ENCODE peak calls at places on chromosome 1, in four cellular contexts. One of them, this sample, is unnamed.

GRCh38 chr1:56715161-56715560 is 70.0 kb downstream of the PRKAA2 start:
- DNase-seq in OCI-LY7: no peak
- DNase-seq in GM23248: peak; percentile 56
- DNase-seq in H9: no peak
- DNase-seq in this sample: peak; percentile 62

GRCh38 chr1:1033731-1034437 is 14.0 kb downstream of the AGRN start:
- DNase-seq in OCI-LY7: no peak
- DNase-seq in GM23248: no peak
- DNase-seq in H9: no peak
- DNase-seq in this sample: no peak

GRCh38 chr1:53365405-53366063 is 37.7 kb upstream of the LRP8 start:
- DNase-seq in OCI-LY7: no peak
- DNase-seq in GM23248: no peak
- DNase-seq in H9: peak; percentile 8
- DNase-seq in this sample: no peak

GRCh38 chr1:160007577-160008200 is 24.1 kb downstream of the PIGM start:
- DNase-seq in OCI-LY7: peak; percentile 51
- DNase-seq in GM23248: peak; percentile 30
- DNase-seq in H9: no peak
- DNase-seq in this sample: no peak

GRCh38 chr1:15849775-15850449 is 2.4 kb downstream of the SPEN start:
- DNase-seq in OCI-LY7: peak; percentile 45
- DNase-seq in GM23248: peak; percentile 84
- DNase-seq in H9: peak; percentile 69
- DNase-seq in this sample: peak; percentile 60

GRCh38 chr1:66300986-66301451 is 232.9 kb upstream of the SGIP1 start:
- DNase-seq in OCI-LY7: no peak
- DNase-seq in GM23248: peak; percentile 78
- DNase-seq in H9: no peak
- DNase-seq in this sample: no peak

GRCh38 chr1:32701951-32702598 is 495 bp downstream of the SYNC start:
- DNase-seq in OCI-LY7: no peak
- DNase-seq in GM23248: peak; percentile 66
- DNase-seq in H9: no peak
- DNase-seq in this sample: peak; percentile 33

GRCh38 chr1:33099290-33100118 is 18.6 kb downstream of the AZIN2 start:
- DNase-seq in OCI-LY7: peak; percentile 20
- DNase-seq in GM23248: peak; percentile 100
- DNase-seq in H9: peak; percentile 85
- DNase-seq in this sample: peak; percentile 100

GRCh38 chr1:17422461-17422860 is 17.0 kb downstream of the RCC2 start:
- DNase-seq in OCI-LY7: no peak
- DNase-seq in GM23248: no peak
- DNase-seq in H9: no peak
- DNase-seq in this sample: no peak

GRCh38 chr1:2788506-2789163 is 12.9 kb downstream of the TTC34 start:
- DNase-seq in OCI-LY7: no peak
- DNase-seq in GM23248: no peak
- DNase-seq in H9: no peak
- DNase-seq in this sample: no peak

GRCh38 chr1:181255270-181255929 is 166.9 kb downstream of the IER5 start:
- DNase-seq in OCI-LY7: no peak
- DNase-seq in GM23248: peak; percentile 98
- DNase-seq in H9: no peak
- DNase-seq in this sample: peak; percentile 98

GRCh38 chr1:25683731-25684130 is 67.1 kb downstream of the MAN1C1 start:
- DNase-seq in OCI-LY7: no peak
- DNase-seq in GM23248: peak; percentile 56
- DNase-seq in H9: no peak
- DNase-seq in this sample: peak; percentile 80

GRCh38 chr1:183043254-183043653 is 20.0 kb downstream of the LAMC1 start:
- DNase-seq in OCI-LY7: no peak
- DNase-seq in GM23248: no peak
- DNase-seq in H9: no peak
- DNase-seq in this sample: no peak
- H4K20me1 ChIP-seq in OCI-LY7: no peaks in the 10 kb centered on the region
- H4K20me1 ChIP-seq in GM23248: peaks cover 25% of the 10 kb centered on the region
- H4K20me1 ChIP-seq in H9: no peaks in the 10 kb centered on the region
- H4K20me1 ChIP-seq in this sample: peaks cover 18% of the 10 kb centered on the region

DNA sequence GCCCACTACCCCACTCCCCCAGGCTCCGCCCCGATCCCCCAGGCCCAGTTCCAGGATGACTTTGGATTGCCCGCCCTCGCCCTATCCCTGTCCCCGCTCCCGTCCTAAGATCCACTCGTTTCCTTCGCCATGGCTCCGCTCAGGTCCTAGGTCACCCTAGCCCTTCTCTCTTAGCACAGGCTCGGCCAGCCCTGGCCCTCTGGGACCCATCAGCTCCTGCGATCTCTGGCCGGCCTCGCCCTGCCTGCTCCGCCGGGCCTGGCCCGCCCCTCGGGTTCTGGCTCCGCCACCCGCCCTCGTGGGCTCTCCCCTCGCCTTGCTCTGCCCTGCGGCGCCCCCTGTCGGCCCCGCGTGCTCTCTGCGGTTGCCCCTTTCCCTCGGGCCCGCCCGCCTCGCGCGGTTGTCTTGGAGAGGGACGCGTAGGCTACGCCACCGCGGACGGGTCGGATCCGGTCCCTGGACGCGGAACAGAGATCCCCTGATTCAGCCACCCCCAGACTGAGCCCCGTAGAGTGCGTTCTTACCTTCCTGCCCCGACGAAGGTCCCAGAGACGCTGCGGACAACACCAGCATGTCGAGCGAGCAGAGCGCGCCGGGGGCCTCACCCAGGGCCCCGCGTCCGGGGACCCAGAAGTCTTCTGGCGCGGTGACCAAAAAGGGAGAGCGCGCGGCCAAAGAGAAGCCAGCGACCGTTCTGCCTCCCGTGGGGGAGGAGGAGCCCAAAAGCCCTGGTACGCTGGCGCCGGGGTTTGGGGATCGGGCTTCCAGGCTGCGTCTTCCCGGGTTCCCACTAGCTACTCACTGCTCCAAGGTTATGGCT is at the start of gene LRRC71:
- DNase-seq in OCI-LY7: no peak
- DNase-seq in GM23248: peak; percentile 93
- DNase-seq in H9: peak; percentile 87
- DNase-seq in this sample: peak; percentile 33
- H2AFZ ChIP-seq in OCI-LY7: no peak within 1 kb of the TSS
- H2AFZ ChIP-seq in GM23248: peak within 1 kb of the TSS; percentile 91
- H2AFZ ChIP-seq in H9: no peak within 1 kb of the TSS
- H2AFZ ChIP-seq in this sample: peak within 1 kb of the TSS; percentile 90

GRCh38 chr1:64913361-64914015 is 52.9 kb downstream of the JAK1 start:
- DNase-seq in OCI-LY7: no peak
- DNase-seq in GM23248: no peak
- DNase-seq in H9: no peak
- DNase-seq in this sample: no peak
- H4K20me1 ChIP-seq in OCI-LY7: peaks cover 42% of the 10 kb centered on the region
- H4K20me1 ChIP-seq in GM23248: no peaks in the 10 kb centered on the region
- H4K20me1 ChIP-seq in H9: no peaks in the 10 kb centered on the region
- H4K20me1 ChIP-seq in this sample: peaks cover 7% of the 10 kb centered on the region

GRCh38 chr1:200510228-200510623 is 100.4 kb upstream of the ZNF281 start:
- DNase-seq in OCI-LY7: peak; percentile 82
- DNase-seq in GM23248: peak; percentile 83
- DNase-seq in H9: peak; percentile 76
- DNase-seq in this sample: peak; percentile 49
- H2AFZ ChIP-seq in OCI-LY7: no peak overlapping the region
- H2AFZ ChIP-seq in GM23248: no peak overlapping the region
- H2AFZ ChIP-seq in H9: no peak overlapping the region
- H2AFZ ChIP-seq in this sample: no peak overlapping the region

GRCh38 chr1:230231739-230232075 is 164.7 kb downstream of the GALNT2 start:
- DNase-seq in OCI-LY7: no peak
- DNase-seq in GM23248: no peak
- DNase-seq in H9: no peak
- DNase-seq in this sample: peak; percentile 60

GRCh38 chr1:230230948-230231738 is 164.1 kb downstream of the GALNT2 start:
- DNase-seq in OCI-LY7: no peak
- DNase-seq in GM23248: no peak
- DNase-seq in H9: no peak
- DNase-seq in this sample: no peak

GRCh38 chr1:230232352-230232751 is 165.3 kb downstream of the GALNT2 start:
- DNase-seq in OCI-LY7: no peak
- DNase-seq in GM23248: no peak
- DNase-seq in H9: no peak
- DNase-seq in this sample: no peak

GRCh38 chr1:230228234-230228897 is 161.3 kb downstream of the GALNT2 start:
- DNase-seq in OCI-LY7: no peak
- DNase-seq in GM23248: no peak
- DNase-seq in H9: no peak
- DNase-seq in this sample: no peak

DNA sequence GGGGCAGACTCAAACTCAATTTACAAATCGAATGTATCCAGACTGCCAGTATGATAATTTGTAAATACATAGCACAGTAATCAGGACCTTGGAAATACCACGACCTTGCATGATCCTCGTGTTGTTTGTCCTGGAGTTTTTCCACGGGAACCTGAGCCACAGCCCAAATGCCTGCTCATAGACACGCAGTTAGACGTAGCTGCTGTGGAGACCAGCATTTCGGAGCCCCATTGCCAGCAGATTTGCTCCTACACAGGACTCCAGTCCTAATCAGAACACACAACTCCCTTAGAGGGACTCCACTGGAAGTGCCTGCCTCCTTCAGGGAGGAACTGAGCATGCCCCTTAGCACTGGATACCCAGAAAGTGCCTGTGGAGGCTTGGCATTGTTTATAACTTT is 163.2 kb downstream of the GALNT2 start:
- DNase-seq in OCI-LY7: no peak
- DNase-seq in GM23248: no peak
- DNase-seq in H9: no peak
- DNase-seq in this sample: no peak
- H4K20me1 ChIP-seq in OCI-LY7: no peaks in the 10 kb centered on the region
- H4K20me1 ChIP-seq in GM23248: no peaks in the 10 kb centered on the region
- H4K20me1 ChIP-seq in H9: no peaks in the 10 kb centered on the region
- H4K20me1 ChIP-seq in this sample: peaks cover 51% of the 10 kb centered on the region

This sample was measured in astrocyte.